ENCODE peak calls at places on chromosomes 3 and 15, in four cellular contexts. V is A673, E is tibial artery, P is mucosa of descending colon. F is an unnamed sample.

GRCh38 chr3:81218023-81218422 is 543.4 kb downstream of the GBE1 start:
- DNase-seq in V (no peak), E (no peak), P (no peak), F (no peak)

GRCh38 chr15:37106490-37107001 is 6.2 kb upstream of the MEIS2 start:
- DNase-seq in V (peak), E (no peak), P (no peak), F (no peak)

GRCh38 chr3:31004025-31004678 is 109.7 kb upstream of the GADL1 start:
- DNase-seq in V (no peak), E (no peak), P (no peak), F (peak)

GRCh38 chr3:27669505-27670085 is 52.5 kb downstream of the EOMES start:
- DNase-seq in V (no peak), E (no peak), P (no peak), F (no peak)

GRCh38 chr3:115396801-115397200 is 226.5 kb upstream of the GAP43 start:
- DNase-seq in V (no peak), E (no peak), P (no peak), F (no peak)

GRCh38 chr3:171981271-171981605 is 58.1 kb upstream of the FNDC3B start:
- DNase-seq in V (no peak), E (no peak), P (no peak), F (no peak)

GRCh38 chr3:147409143-147410121 is at the start of gene ZIC1:
- DNase-seq in V (no peak), E (no peak), P (no peak), F (no peak)

GRCh38 chr3:161272524-161272923 is 51.4 kb downstream of the NMD3 start:
- DNase-seq in V (no peak), E (no peak), P (no peak), F (no peak)

GRCh38 chr3:132405609-132406299 is 11.5 kb upstream of the DNAJC13 start:
- DNase-seq in V (no peak), E (no peak), P (no peak), F (no peak)

GRCh38 chr3:46574263-46574662 is 8.2 kb upstream of the LRRC2 start:
- DNase-seq in V (no peak), E (no peak), P (no peak), F (no peak)

GRCh38 chr15:31384568-31384967 is 57.9 kb downstream of the KLF13 start:
- DNase-seq in V (no peak), E (no peak), P (no peak), F (no peak)

GRCh38 chr3:66803706-66804496 is 194.2 kb upstream of the KBTBD8 start:
- DNase-seq in V (peak), E (no peak), P (no peak), F (no peak)

GRCh38 chr3:157786216-157786615 is 283.0 kb upstream of the VEPH1 start:
- DNase-seq in V (no peak), E (no peak), P (no peak), F (peak)

GRCh38 chr3:155026999-155027591 is 53.0 kb upstream of the MME start:
- DNase-seq in V (peak), E (no peak), P (no peak), F (peak)

GRCh38 chr15:85504739-85505676 is 124.6 kb downstream of the AKAP13 start:
- DNase-seq in V (peak), E (peak), P (no peak), F (peak)

GRCh38 chr15:67399925-67400324 is 121.0 kb upstream of the C15orf61 start:
- DNase-seq in V (no peak), E (no peak), P (no peak), F (no peak)

GRCh38 chr3:87025636-87026035 is 34.7 kb upstream of the VGLL3 start:
- DNase-seq in V (no peak), E (no peak), P (no peak), F (no peak)

GRCh38 chr15:90585863-90586262 is 56.1 kb downstream of the CRTC3 start:
- DNase-seq in V (no peak), E (no peak), P (no peak), F (peak)

GRCh38 chr3:169664034-169664820 is 715 bp upstream of the MECOM start:
- DNase-seq in V (no peak), E (no peak), P (no peak), F (no peak)

GRCh38 chr15:50774450-50774849 is 8.9 kb upstream of the SPPL2A start:
- DNase-seq in V (no peak), E (no peak), P (no peak), F (no peak)

GRCh38 chr15:44286814-44287555 is 1.5 kb upstream of the GOLM2 start:
- DNase-seq in V (peak), E (no peak), P (no peak), F (no peak)

GRCh38 chr3:53502737-53503136 is 8.3 kb downstream of the CACNA1D start:
- DNase-seq in V (no peak), E (no peak), P (no peak), F (no peak)

GRCh38 chr3:53506110-53506762 is 11.8 kb downstream of the CACNA1D start:
- DNase-seq in V (no peak), E (no peak), P (no peak), F (no peak)

GRCh38 chr3:53500165-53500777 is 5.9 kb downstream of the CACNA1D start:
- DNase-seq in V (no peak), E (no peak), P (no peak), F (no peak)

GRCh38 chr3:53501203-53501602 is 6.8 kb downstream of the CACNA1D start:
- DNase-seq in V (no peak), E (no peak), P (no peak), F (no peak)

GRCh38 chr3:53503185-53503584 is 8.8 kb downstream of the CACNA1D start:
- DNase-seq in V (no peak), E (no peak), P (no peak), F (no peak)
- H3K4me3 ChIP-seq in V (no peak), E (no peak), P (no peak), F (no peak)

DNA sequence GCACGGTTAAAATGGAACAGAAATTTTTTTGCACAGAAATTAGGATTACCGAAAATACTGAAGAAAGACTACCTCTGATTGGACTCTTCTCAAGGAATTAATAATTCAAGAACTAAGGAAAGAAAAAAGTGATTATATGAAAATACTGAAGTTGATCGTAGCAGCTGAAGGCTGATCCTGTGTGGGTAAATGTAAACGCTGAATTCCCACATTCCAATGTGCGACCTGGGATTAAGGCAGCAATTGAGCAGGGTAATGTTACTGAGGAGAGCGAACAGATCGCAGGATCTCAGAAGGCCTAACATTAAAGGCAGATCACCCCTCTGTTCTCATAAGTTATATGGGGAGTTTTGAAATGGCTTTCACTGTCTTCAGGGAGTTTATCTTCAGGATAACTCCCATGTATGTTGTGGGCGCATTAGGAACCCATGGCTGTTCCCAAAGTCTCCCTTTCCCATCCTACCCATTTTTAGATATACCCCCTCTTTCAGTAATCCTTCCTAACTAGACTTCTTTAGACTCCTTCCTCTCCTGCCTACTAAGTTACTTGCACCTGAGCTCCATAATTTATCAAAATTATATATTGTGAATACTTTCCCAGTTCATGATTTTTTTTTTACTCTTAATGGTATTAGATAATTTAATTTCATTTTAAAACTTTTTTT is 1.0 kb upstream of the UBL7 start:
- DNase-seq in V (peak), E (no peak), P (no peak), F (no peak)
- H3K4me3 ChIP-seq in V (peak), E (peak), P (no peak), F (peak)

DNA sequence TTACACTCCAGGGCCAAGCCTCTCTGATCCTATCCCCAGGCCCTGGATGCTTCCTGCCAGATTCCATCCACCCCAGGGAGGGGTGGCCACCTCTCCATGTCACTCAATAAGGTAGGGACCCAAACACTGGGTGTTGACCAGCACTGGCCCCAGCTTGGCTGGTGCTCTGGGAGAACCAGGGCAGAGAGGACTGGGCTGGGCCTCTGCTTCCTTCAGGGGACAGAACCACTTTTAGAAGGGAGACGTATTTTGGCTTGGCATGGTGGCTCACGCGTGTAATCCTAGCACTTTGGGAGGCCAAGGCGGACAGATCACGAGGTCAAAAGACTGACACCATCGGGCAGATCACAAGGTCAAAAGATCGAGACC is 4.7 kb upstream of the CPLX3 start:
- DNase-seq in V (no peak), E (no peak), P (no peak), F (no peak)
- H3K4me3 ChIP-seq in V (no peak), E (no peak), P (no peak), F (no peak)

GRCh38 chr3:146160964-146161724 is at the start of gene PLOD2:
- DNase-seq in V (peak), E (peak), P (peak), F (peak)

GRCh38 chr3:146159037-146159436 is 1.9 kb downstream of the PLOD2 start:
- DNase-seq in V (no peak), E (no peak), P (no peak), F (no peak)

GRCh38 chr3:146160233-146160963 is 586 bp downstream of the PLOD2 start:
- DNase-seq in V (peak), E (peak), P (peak), F (no peak)

GRCh38 chr3:146161725-146162047 is 702 bp upstream of the PLOD2 start:
- DNase-seq in V (no peak), E (peak), P (peak), F (no peak)

DNA sequence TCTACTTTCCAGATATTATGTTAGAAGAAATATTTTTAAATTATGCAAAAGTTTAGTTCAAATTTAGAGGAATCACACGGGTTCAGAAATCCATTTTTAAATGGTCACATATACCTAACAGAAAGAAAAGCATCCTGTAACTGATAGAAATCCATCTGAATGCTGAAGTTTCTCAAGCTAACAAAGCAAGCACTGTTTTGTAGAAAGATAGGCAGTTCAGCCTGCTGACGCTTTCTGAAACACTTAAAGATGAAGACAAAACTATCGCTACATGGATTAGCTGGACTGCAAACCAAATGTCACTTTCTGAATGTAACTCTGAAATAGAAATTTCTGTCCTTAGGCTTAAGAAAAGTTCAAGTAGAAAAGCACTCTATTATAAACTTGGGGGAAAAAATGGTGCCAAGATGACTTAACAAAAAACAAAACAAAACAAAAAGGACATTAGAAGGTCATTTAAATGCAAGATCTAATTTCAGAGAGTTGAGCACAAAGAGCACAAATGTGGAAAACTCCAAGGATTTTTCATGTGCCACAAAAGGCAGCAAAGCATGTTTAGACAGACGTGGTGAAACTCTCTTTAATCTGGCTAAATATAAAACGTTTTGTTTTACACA is 1.3 kb downstream of the PLOD2 start:
- DNase-seq in V (no peak), E (no peak), P (no peak), F (no peak)
- H3K4me3 ChIP-seq in V (peak), E (peak), P (peak), F (peak)

DNA sequence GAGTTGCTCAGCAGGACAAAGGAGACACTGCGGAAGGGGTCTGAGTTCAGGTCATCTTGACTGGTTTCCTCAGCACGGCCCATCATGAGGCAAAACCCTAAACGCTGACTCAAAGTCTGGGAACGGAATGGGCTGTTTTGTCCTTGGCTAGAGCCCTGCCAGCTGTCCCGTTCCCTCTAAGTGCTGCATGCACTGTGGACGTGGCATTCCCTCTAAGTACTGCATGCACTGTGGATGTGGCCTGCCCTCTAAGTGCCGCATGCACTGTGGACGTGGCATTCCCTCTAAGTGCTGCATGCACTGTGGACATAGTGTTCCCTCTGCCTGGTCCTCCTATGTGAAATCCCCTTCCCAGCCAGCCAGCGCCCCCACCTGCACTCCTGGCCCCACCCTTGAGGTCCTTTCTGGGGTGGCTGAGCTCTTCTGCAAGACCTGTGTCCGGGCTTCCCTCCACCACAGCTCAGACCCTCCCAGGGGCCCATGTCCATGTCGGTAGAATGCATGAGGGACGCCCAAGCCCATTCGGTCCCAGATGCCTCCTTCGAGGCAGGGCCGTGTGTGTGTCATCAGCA is 36.7 kb downstream of the TM2D3 start:
- DNase-seq in V (no peak), E (no peak), P (no peak), F (no peak)
- H3K4me3 ChIP-seq in V (no peak), E (peak), P (no peak), F (no peak)

F was measured in skeletal muscle cell.